ENCODE peak calls at places on chromosome 18, in four cellular contexts. T is activated CD4-positive, CD25-positive, alpha-beta regulatory T cell treated with anti-CD3 and anti-CD28 coated beads, Interleukin-2, amount 50 U/mL, for 72 hours; P is activated CD4-positive, alpha-beta T cell treated with anti-CD3 and anti-CD28 coated beads, Interleukin-2, amount 50 U/mL, for 1 hour; I is cardiac fibroblast. O is an unnamed sample.

GRCh38 chr18:57125627-57126026 is 21.3 kb upstream of the BOD1L2 start:
- DNase-seq in T (no peak), P (no peak), I (no peak), O (no peak)

GRCh38 chr18:27839141-27839540 is 337.8 kb downstream of the CDH2 start:
- DNase-seq in T (no peak), P (no peak), I (peak), O (no peak)

GRCh38 chr18:6569813-6570212 is 155.1 kb upstream of the L3MBTL4 start:
- DNase-seq in T (no peak), P (no peak), I (no peak), O (no peak)

GRCh38 chr18:9234528-9234927 is 97.9 kb downstream of the ANKRD12 start:
- DNase-seq in T (no peak), P (no peak), I (no peak), O (no peak)

GRCh38 chr18:33812186-33812585 is 234.2 kb downstream of the ASXL3 start:
- DNase-seq in T (no peak), P (no peak), I (no peak), O (no peak)

GRCh38 chr18:45764000-45764686 is 40.2 kb downstream of the SLC14A1 start:
- DNase-seq in T (no peak), P (no peak), I (peak), O (no peak)

GRCh38 chr18:12282436-12283039 is 25.5 kb upstream of the TUBB6 start:
- DNase-seq in T (no peak), P (no peak), I (peak), O (no peak)

GRCh38 chr18:62939433-62939832 is 224.1 kb downstream of the PHLPP1 start:
- DNase-seq in T (no peak), P (no peak), I (peak), O (no peak)

GRCh38 chr18:72871091-72871490 is 3.3 kb upstream of the NETO1 start:
- DNase-seq in T (no peak), P (no peak), I (peak), O (no peak)

GRCh38 chr18:22563098-22563707 is 145.5 kb upstream of the CTAGE1 start:
- DNase-seq in T (no peak), P (no peak), I (peak), O (no peak)

GRCh38 chr18:9506046-9506792 is 30.9 kb downstream of the RALBP1 start:
- DNase-seq in T (no peak), P (no peak), I (peak), O (no peak)

GRCh38 chr18:12307871-12308385 is at the start of gene TUBB6:
- DNase-seq in T (no peak), P (no peak), I (peak), O (no peak)

GRCh38 chr18:54205951-54206350 is 18.5 kb downstream of the MBD2 start:
- DNase-seq in T (no peak), P (no peak), I (peak), O (no peak)

GRCh38 chr18:54878662-54879058 is 50.4 kb downstream of the RAB27B start:
- DNase-seq in T (no peak), P (no peak), I (no peak), O (no peak)

GRCh38 chr18:50297621-50298442 is 10.3 kb upstream of the CXXC1 start:
- DNase-seq in T (peak), P (peak), I (peak), O (peak)

GRCh38 chr18:48129621-48130082 is 199.2 kb upstream of the SMAD2 start:
- DNase-seq in T (no peak), P (no peak), I (no peak), O (no peak)

GRCh38 chr18:65124633-65125032 is 626.2 kb upstream of the CDH7 start:
- DNase-seq in T (no peak), P (no peak), I (no peak), O (no peak)

GRCh38 chr18:79329786-79330185 is 65.9 kb upstream of the NFATC1 start:
- DNase-seq in T (no peak), P (no peak), I (no peak), O (no peak)

GRCh38 chr18:48781990-48782368 is 168.8 kb downstream of the SMAD7 start:
- DNase-seq in T (no peak), P (no peak), I (no peak), O (no peak)

GRCh38 chr18:13253786-13254755 is 35.5 kb downstream of the LDLRAD4 start:
- DNase-seq in T (peak), P (no peak), I (no peak), O (no peak)

GRCh38 chr18:49697757-49698595 is 115.4 kb downstream of the ACAA2 start:
- DNase-seq in T (no peak), P (no peak), I (peak), O (no peak)

GRCh38 chr18:8730080-8730827 is 24.9 kb downstream of the MTCL1 start:
- DNase-seq in T (no peak), P (no peak), I (peak), O (peak)

GRCh38 chr18:51884039-51884438 is 456.0 kb upstream of the DCC start:
- DNase-seq in T (no peak), P (no peak), I (no peak), O (no peak)

GRCh38 chr18:41096504-41096903 is 858.5 kb upstream of the PIK3C3 start:
- DNase-seq in T (no peak), P (no peak), I (peak), O (no peak)

GRCh38 chr18:73563345-73563744 is 584.3 kb downstream of the FBXO15 start:
- DNase-seq in T (no peak), P (no peak), I (peak), O (no peak)

GRCh38 chr18:6881034-6881800 is 151.7 kb downstream of the ARHGAP28 start:
- DNase-seq in T (no peak), P (no peak), I (peak), O (no peak)

O was measured in substantia nigra.